ENCODE peak calls at places on chromosomes 3 and 15, in ten cellular contexts. J, E, X, F, K, O, M, H, P and C are unnamed samples.

GRCh38 chr15:24957691-24958090 is 2.9 kb downstream of the SNRPN start:
- DNase-seq in J (no peak), E (peak; percentile 42), X (no peak), F (no peak), K (no peak), O (no peak), M (no peak), H (no peak), P (no peak), C (no peak)

GRCh38 chr15:66293419-66294156 is at the start of gene DIS3L:
- DNase-seq in J (peak; percentile 32), E (peak; percentile 68), X (peak; percentile 63), F (no peak), K (peak; percentile 54), O (peak; percentile 74), M (peak; percentile 86), H (peak; percentile 49), P (peak; percentile 82), C (no peak)

GRCh38 chr3:175692256-175692655 is 833.1 kb downstream of the NAALADL2 start:
- DNase-seq in J (no peak), E (no peak), X (no peak), F (no peak), K (no peak), O (no peak), M (no peak), H (no peak), P (no peak), C (no peak)

GRCh38 chr15:89647191-89647851 is 7.9 kb downstream of the KIF7 start:
- DNase-seq in J (peak; percentile 57), E (peak; percentile 85), X (peak; percentile 83), F (peak; percentile 52), K (peak; percentile 74), O (peak; percentile 86), M (peak; percentile 97), H (peak; percentile 67), P (peak; percentile 73), C (peak; percentile 78)

GRCh38 chr15:78726870-78727551 is 84.3 kb downstream of the ADAMTS7 start:
- DNase-seq in J (peak; percentile 28), E (peak; percentile 92), X (peak; percentile 97), F (no peak), K (no peak), O (no peak), M (peak; percentile 93), H (peak; percentile 60), P (peak; percentile 81), C (no peak)

GRCh38 chr15:48888209-48888608 is 10.3 kb downstream of the EID1 start:
- DNase-seq in J (no peak), E (no peak), X (no peak), F (no peak), K (no peak), O (no peak), M (no peak), H (no peak), P (no peak), C (no peak)

GRCh38 chr3:145953316-145953715 is 207.7 kb downstream of the PLOD2 start:
- DNase-seq in J (no peak), E (no peak), X (no peak), F (no peak), K (no peak), O (no peak), M (no peak), H (no peak), P (no peak), C (no peak)

GRCh38 chr3:102059145-102059943 is 210.0 kb downstream of the NFKBIZ start:
- DNase-seq in J (no peak), E (no peak), X (no peak), F (no peak), K (no peak), O (no peak), M (no peak), H (no peak), P (no peak), C (no peak)

GRCh38 chr15:42171122-42171521 is 14.7 kb upstream of the PLA2G4F start:
- DNase-seq in J (no peak), E (no peak), X (no peak), F (no peak), K (no peak), O (no peak), M (no peak), H (no peak), P (no peak), C (no peak)

GRCh38 chr3:194592798-194593752 is 40.1 kb downstream of the TMEM44 start:
- DNase-seq in J (no peak), E (no peak), X (peak; percentile 37), F (no peak), K (no peak), O (peak; percentile 84), M (no peak), H (peak; percentile 94), P (peak; percentile 91), C (no peak)

GRCh38 chr3:106262976-106263375 is 394.2 kb upstream of the CBLB start:
- DNase-seq in J (no peak), E (no peak), X (no peak), F (no peak), K (no peak), O (no peak), M (no peak), H (no peak), P (no peak), C (no peak)

GRCh38 chr3:142148871-142149860 is at the start of gene TFDP2:
- DNase-seq in J (peak; percentile 78), E (peak; percentile 100), X (peak; percentile 97), F (peak; percentile 67), K (peak; percentile 91), O (peak; percentile 95), M (peak; percentile 97), H (peak; percentile 92), P (peak; percentile 89), C (peak; percentile 90)

GRCh38 chr15:41258706-41259471 is 27.8 kb downstream of the CHP1 start:
- DNase-seq in J (peak; percentile 40), E (no peak), X (no peak), F (no peak), K (no peak), O (no peak), M (no peak), H (no peak), P (peak; percentile 87), C (no peak)

GRCh38 chr15:77001351-77001750 is 6.4 kb downstream of the PSTPIP1 start:
- DNase-seq in J (no peak), E (no peak), X (no peak), F (no peak), K (no peak), O (peak; percentile 55), M (no peak), H (no peak), P (no peak), C (no peak)

DNA sequence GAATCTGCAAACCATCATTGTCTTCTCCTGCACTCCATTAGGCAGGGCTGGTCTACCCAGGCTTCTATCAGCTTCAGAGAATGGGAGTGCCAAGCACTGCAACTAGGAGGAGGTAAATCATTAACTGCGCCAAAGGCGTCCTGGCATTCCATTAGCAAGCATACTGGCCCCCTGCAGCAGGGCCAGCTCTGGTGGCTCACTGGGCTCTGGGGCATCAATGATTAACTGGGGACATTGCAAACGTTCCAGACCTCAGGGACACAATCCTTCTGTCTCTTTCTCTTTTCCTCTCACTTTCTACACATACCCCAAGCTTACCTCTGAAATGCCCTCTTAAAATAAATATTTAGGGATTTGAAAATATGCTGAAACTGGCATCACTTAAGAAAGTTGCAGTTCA is 129.0 kb downstream of the MYLK start:
- DNase-seq in J (peak; percentile 98), E (no peak), X (no peak), F (no peak), K (no peak), O (no peak), M (peak; percentile 79), H (no peak), P (peak; percentile 94), C (no peak)
- TF ChIP-seq CTCF in J (no peak), E (no peak), X (no peak), F (no peak), K (no peak), O (no peak), M (no peak), H (no peak), P (no peak), C (no peak)

GRCh38 chr3:107620534-107620933 is 97.8 kb downstream of the BBX start:
- DNase-seq in J (no peak), E (no peak), X (no peak), F (no peak), K (no peak), O (no peak), M (no peak), H (no peak), P (no peak), C (no peak)
- H3K4me3 ChIP-seq in J (no peak overlapping the region), E (no peak overlapping the region), X (no peak overlapping the region), F (no peak overlapping the region), K (no peak overlapping the region), O (no peak overlapping the region), M (no peak overlapping the region), H (no peak overlapping the region), P (no peak overlapping the region), C (no peak overlapping the region)

GRCh38 chr3:12303998-12304397 is 15.1 kb downstream of the PPARG start:
- DNase-seq in J (no peak), E (no peak), X (no peak), F (no peak), K (no peak), O (no peak), M (no peak), H (no peak), P (peak; percentile 55), C (no peak)

GRCh38 chr3:12301031-12301430 is 12.2 kb downstream of the PPARG start:
- DNase-seq in J (no peak), E (no peak), X (no peak), F (no peak), K (no peak), O (no peak), M (no peak), H (no peak), P (no peak), C (no peak)

GRCh38 chr3:12301513-12301912 is 12.6 kb downstream of the PPARG start:
- DNase-seq in J (no peak), E (no peak), X (no peak), F (no peak), K (no peak), O (no peak), M (no peak), H (no peak), P (no peak), C (no peak)

GRCh38 chr3:12303532-12303931 is 14.7 kb downstream of the PPARG start:
- DNase-seq in J (no peak), E (no peak), X (no peak), F (no peak), K (no peak), O (no peak), M (no peak), H (no peak), P (peak; percentile 79), C (no peak)

DNA sequence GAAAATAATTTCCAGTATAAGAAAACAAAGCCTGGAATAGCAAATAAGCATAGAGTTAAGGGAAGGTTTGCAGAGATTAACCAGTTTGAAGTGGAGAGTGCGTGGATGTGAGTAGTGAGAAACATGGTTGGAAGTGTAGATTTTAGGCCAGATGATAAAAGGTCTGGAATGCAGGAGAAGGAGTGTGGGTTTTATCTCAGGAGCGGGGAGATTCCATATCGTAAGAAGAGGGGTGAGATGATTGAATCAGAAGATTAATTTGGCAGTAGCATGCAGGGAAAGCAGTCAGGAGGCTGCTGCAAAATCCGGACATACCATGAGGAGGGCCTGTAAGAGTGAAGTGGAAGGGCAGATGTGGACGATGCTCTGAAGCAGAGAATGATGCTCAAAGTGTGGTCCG is 13.7 kb downstream of the PPARG start:
- DNase-seq in J (no peak), E (no peak), X (no peak), F (no peak), K (no peak), O (no peak), M (no peak), H (no peak), P (no peak), C (no peak)
- H3K4me1 ChIP-seq in J (peaks cover 6% of the 10 kb centered on the region), E (no peaks in the 10 kb centered on the region), X (no peaks in the 10 kb centered on the region), F (no peaks in the 10 kb centered on the region), K (no peaks in the 10 kb centered on the region), O (no peaks in the 10 kb centered on the region), M (no peaks in the 10 kb centered on the region), H (no peaks in the 10 kb centered on the region), P (peaks cover 88% of the 10 kb centered on the region), C (no peaks in the 10 kb centered on the region)

GRCh38 chr15:96585634-96586386 is 255.3 kb downstream of the NR2F2 start:
- DNase-seq in J (no peak), E (peak; percentile 24), X (no peak), F (no peak), K (no peak), O (no peak), M (no peak), H (peak; percentile 70), P (no peak), C (no peak)
- TF ChIP-seq CTCF in J (no peak), E (peak; percentile 53), X (peak; percentile 59), F (no peak), K (peak; percentile 23), O (no peak), M (peak; percentile 53), H (peak; percentile 72), P (no peak), C (no peak)